ENCODE peak calls at places on chromosomes 5 and 9, in ten cellular contexts. B is A549, U is fibroblast of lung, H is AG09309, V is transverse colon, D is HFFc6, R is GM13976, E is tibial artery, Q is mesothelial cell of epicardium, T is uterus. O is an unnamed sample.

GRCh38 chr5:142292249-142292648 is 32.6 kb downstream of the SPRY4 start:
- DNase-seq in B (no peak), U (no peak), H (no peak), V (no peak), D (no peak), R (no peak), E (no peak), Q (no peak), T (no peak), O (no peak)

GRCh38 chr9:114619205-114619758 is 8.2 kb downstream of the TMEM268 start:
- DNase-seq in B (no peak), U (no peak), H (no peak), V (no peak), D (no peak), R (peak), E (no peak), Q (no peak), T (no peak), O (peak)

GRCh38 chr9:133960568-133961129 is 31.5 kb downstream of the VAV2 start:
- DNase-seq in B (no peak), U (no peak), H (no peak), V (no peak), D (no peak), R (no peak), E (no peak), Q (no peak), T (no peak), O (no peak)

GRCh38 chr5:3221432-3221831 is 374.2 kb upstream of the IRX1 start:
- DNase-seq in B (no peak), U (no peak), H (no peak), V (no peak), D (no peak), R (no peak), E (no peak), Q (no peak), T (no peak), O (no peak)

GRCh38 chr5:136081192-136081591 is 51.5 kb upstream of the SMAD5 start:
- DNase-seq in B (no peak), U (no peak), H (no peak), V (no peak), D (no peak), R (no peak), E (no peak), Q (no peak), T (no peak), O (no peak)

GRCh38 chr5:119411935-119412623 is 40.2 kb upstream of the HSD17B4 start:
- DNase-seq in B (peak), U (peak), H (no peak), V (peak), D (peak), R (peak), E (peak), Q (no peak), T (peak), O (peak)

GRCh38 chr9:87601595-87601994 is 103.9 kb downstream of the DAPK1 start:
- DNase-seq in B (no peak), U (no peak), H (no peak), V (no peak), D (no peak), R (no peak), E (no peak), Q (no peak), T (no peak), O (no peak)

GRCh38 chr5:149062371-149063016 is 368 bp downstream of the SH3TC2 start:
- DNase-seq in B (peak), U (peak), H (peak), V (peak), D (peak), R (no peak), E (no peak), Q (no peak), T (peak), O (no peak)

GRCh38 chr5:59583151-59583809 is 310.2 kb downstream of the PDE4D start:
- DNase-seq in B (no peak), U (peak), H (no peak), V (no peak), D (no peak), R (no peak), E (no peak), Q (no peak), T (no peak), O (no peak)

GRCh38 chr5:111764019-111764418 is 7.0 kb upstream of the NREP start:
- DNase-seq in B (no peak), U (no peak), H (no peak), V (no peak), D (no peak), R (no peak), E (no peak), Q (no peak), T (no peak), O (no peak)

GRCh38 chr5:98769006-98769255 is 4.5 kb upstream of the RGMB start:
- DNase-seq in B (no peak), U (no peak), H (no peak), V (peak), D (no peak), R (peak), E (no peak), Q (no peak), T (no peak), O (peak)

GRCh38 chr5:160311491-160312138 is 749 bp downstream of the CCNJL start:
- DNase-seq in B (peak), U (peak), H (no peak), V (no peak), D (no peak), R (no peak), E (no peak), Q (no peak), T (no peak), O (no peak)

GRCh38 chr9:15389636-15390035 is 33.0 kb upstream of the SNAPC3 start:
- DNase-seq in B (no peak), U (no peak), H (no peak), V (no peak), D (no peak), R (no peak), E (no peak), Q (no peak), T (no peak), O (no peak)

GRCh38 chr5:159340511-159340910 is 10.2 kb upstream of the IL12B start:
- DNase-seq in B (no peak), U (no peak), H (no peak), V (no peak), D (no peak), R (no peak), E (no peak), Q (no peak), T (no peak), O (no peak)

GRCh38 chr9:121305269-121305994 is 37.5 kb downstream of the GSN start:
- DNase-seq in B (no peak), U (no peak), H (no peak), V (peak), D (no peak), R (no peak), E (peak), Q (no peak), T (peak), O (no peak)

GRCh38 chr9:133658442-133659431 is 22.6 kb downstream of the DBH start:
- DNase-seq in B (peak), U (peak), H (no peak), V (peak), D (no peak), R (no peak), E (no peak), Q (no peak), T (peak), O (no peak)

GRCh38 chr9:93676310-93677054 is 100.1 kb downstream of the PHF2 start:
- DNase-seq in B (no peak), U (no peak), H (no peak), V (peak), D (no peak), R (no peak), E (peak), Q (no peak), T (peak), O (no peak)

GRCh38 chr5:158456756-158457155 is 597.8 kb upstream of the CLINT1 start:
- DNase-seq in B (peak), U (peak), H (peak), V (no peak), D (peak), R (peak), E (no peak), Q (no peak), T (no peak), O (no peak)

GRCh38 chr5:102753889-102754498 is 1.1 kb upstream of the PAM start:
- DNase-seq in B (no peak), U (no peak), H (no peak), V (no peak), D (no peak), R (peak), E (no peak), Q (no peak), T (no peak), O (no peak)

GRCh38 chr9:92642041-92642451 is 27.9 kb downstream of the IPPK start:
- DNase-seq in B (no peak), U (no peak), H (no peak), V (no peak), D (no peak), R (no peak), E (peak), Q (no peak), T (peak), O (no peak)

GRCh38 chr5:16673241-16673998 is 56.6 kb upstream of the RETREG1 start:
- DNase-seq in B (no peak), U (no peak), H (no peak), V (peak), D (no peak), R (no peak), E (no peak), Q (no peak), T (no peak), O (no peak)

GRCh38 chr9:2872307-2872940 is 28.5 kb upstream of the PUM3 start:
- DNase-seq in B (peak), U (peak), H (no peak), V (no peak), D (peak), R (no peak), E (no peak), Q (no peak), T (no peak), O (no peak)

GRCh38 chr9:107213561-107214028 is 69.5 kb upstream of the RAD23B start:
- DNase-seq in B (peak), U (peak), H (peak), V (no peak), D (peak), R (peak), E (no peak), Q (no peak), T (no peak), O (peak)

GRCh38 chr5:116557669-116558271 is 16.9 kb downstream of the SEMA6A start:
- DNase-seq in B (peak), U (peak), H (no peak), V (no peak), D (peak), R (peak), E (no peak), Q (no peak), T (no peak), O (no peak)
- TF ChIP-seq CTCF in B (peak), U (peak), H (peak), V (peak), D (peak), R (peak), E (peak), Q (peak), T (peak), O (peak)

GRCh38 chr9:99138424-99139284 is 33.7 kb downstream of the TGFBR1 start:
- DNase-seq in B (no peak), U (no peak), H (no peak), V (no peak), D (no peak), R (no peak), E (no peak), Q (no peak), T (no peak), O (no peak)
- TF ChIP-seq CTCF in B (no peak), U (no peak), H (no peak), V (no peak), D (no peak), R (no peak), E (no peak), Q (no peak), T (no peak), O (no peak)

GRCh38 chr9:136927343-136928261 is 16.9 kb downstream of the FBXW5 start:
- DNase-seq in B (no peak), U (peak), H (peak), V (no peak), D (no peak), R (no peak), E (no peak), Q (no peak), T (no peak), O (no peak)

GRCh38 chr9:136926749-136927148 is 17.8 kb downstream of the FBXW5 start:
- DNase-seq in B (no peak), U (no peak), H (no peak), V (no peak), D (no peak), R (no peak), E (no peak), Q (no peak), T (no peak), O (no peak)

GRCh38 chr9:136925414-136926153 is 19.0 kb downstream of the FBXW5 start:
- DNase-seq in B (no peak), U (no peak), H (no peak), V (no peak), D (no peak), R (no peak), E (peak), Q (no peak), T (no peak), O (no peak)

GRCh38 chr9:136923881-136924280 is 20.7 kb downstream of the FBXW5 start:
- DNase-seq in B (no peak), U (no peak), H (no peak), V (no peak), D (no peak), R (no peak), E (peak), Q (no peak), T (no peak), O (no peak)

GRCh38 chr9:136926154-136926704 is 18.3 kb downstream of the FBXW5 start:
- DNase-seq in B (no peak), U (no peak), H (no peak), V (no peak), D (no peak), R (no peak), E (no peak), Q (no peak), T (no peak), O (no peak)
- TF ChIP-seq CTCF in B (peak), U (no peak), H (no peak), V (no peak), D (peak), R (no peak), E (no peak), Q (no peak), T (no peak), O (no peak)

GRCh38 chr9:131347376-131348020 is 46.4 kb upstream of the PRRC2B start:
- DNase-seq in B (no peak), U (no peak), H (no peak), V (no peak), D (no peak), R (no peak), E (peak), Q (no peak), T (no peak), O (no peak)

GRCh38 chr9:131349522-131349880 is 44.4 kb upstream of the PRRC2B start:
- DNase-seq in B (no peak), U (no peak), H (no peak), V (no peak), D (no peak), R (no peak), E (no peak), Q (no peak), T (no peak), O (no peak)

GRCh38 chr9:131349881-131350563 is 43.9 kb upstream of the PRRC2B start:
- DNase-seq in B (peak), U (peak), H (no peak), V (peak), D (peak), R (peak), E (peak), Q (peak), T (peak), O (peak)

GRCh38 chr9:131346559-131346958 is 47.3 kb upstream of the PRRC2B start:
- DNase-seq in B (no peak), U (no peak), H (no peak), V (no peak), D (no peak), R (no peak), E (no peak), Q (no peak), T (no peak), O (no peak)

DNA sequence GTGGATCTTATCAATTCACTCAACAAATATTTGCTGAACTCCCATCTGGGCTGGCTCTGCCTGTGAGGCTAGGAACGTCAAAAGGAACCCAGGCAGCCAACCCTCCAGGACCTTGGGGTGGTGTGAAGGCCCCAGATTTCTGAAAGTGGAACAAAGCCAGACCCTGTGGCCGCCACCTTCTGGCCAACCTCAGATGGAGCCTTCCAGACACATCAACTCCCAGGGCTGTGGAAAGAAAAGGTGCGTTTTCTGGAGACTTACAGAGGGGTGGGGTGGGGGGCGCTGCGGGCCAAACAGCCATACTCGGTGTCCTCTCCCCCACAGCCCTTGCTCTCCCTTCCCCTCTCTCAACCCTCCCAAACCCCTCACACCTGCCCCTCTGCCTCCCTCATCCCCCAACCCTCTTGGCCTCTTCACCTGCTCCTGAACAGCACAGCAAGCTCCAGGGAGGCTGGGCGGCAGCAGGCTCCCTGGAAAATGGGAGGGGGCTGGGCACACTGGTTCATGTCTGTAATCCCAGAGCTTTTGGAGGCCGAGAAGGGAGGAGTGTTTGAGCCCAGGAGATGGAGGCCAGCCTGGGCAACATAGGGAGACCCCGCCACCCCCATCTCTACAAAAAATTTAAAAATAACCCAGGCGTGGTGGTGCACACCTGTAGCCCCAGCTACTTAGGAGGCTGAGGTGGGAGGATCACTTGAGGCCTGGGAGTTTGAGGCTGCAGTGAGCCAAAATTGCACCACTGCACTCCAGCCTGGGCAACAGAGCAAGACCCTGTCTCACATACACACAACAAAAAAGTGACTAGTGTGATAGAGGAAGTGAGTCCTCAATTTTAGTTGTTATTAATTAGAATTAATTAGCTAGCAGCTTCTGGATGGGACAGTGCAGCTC is 45.0 kb upstream of the PRRC2B start:
- DNase-seq in B (peak), U (no peak), H (no peak), V (no peak), D (no peak), R (no peak), E (no peak), Q (no peak), T (no peak), O (no peak)
- TF ChIP-seq CTCF in B (peak), U (peak), H (peak), V (no peak), D (peak), R (no peak), E (no peak), Q (no peak), T (no peak), O (no peak)

GRCh38 chr5:1127991-1128785 is 16.3 kb upstream of the SLC12A7 start:
- DNase-seq in B (no peak), U (no peak), H (no peak), V (no peak), D (no peak), R (no peak), E (no peak), Q (no peak), T (no peak), O (no peak)
- TF ChIP-seq CTCF in B (no peak), U (no peak), H (no peak), V (no peak), D (no peak), R (no peak), E (no peak), Q (no peak), T (no peak), O (no peak)

GRCh38 chr5:115815693-115816225 is 700 bp downstream of the CDO1 start:
- DNase-seq in B (no peak), U (no peak), H (no peak), V (no peak), D (no peak), R (peak), E (peak), Q (no peak), T (no peak), O (peak)

GRCh38 chr5:115813719-115814118 is 2.7 kb downstream of the CDO1 start:
- DNase-seq in B (no peak), U (peak), H (no peak), V (no peak), D (no peak), R (no peak), E (no peak), Q (no peak), T (no peak), O (no peak)

GRCh38 chr5:115816226-115817042 is at the start of gene CDO1:
- DNase-seq in B (no peak), U (peak), H (no peak), V (peak), D (no peak), R (peak), E (peak), Q (peak), T (peak), O (peak)

GRCh38 chr5:115812372-115812771 is 4.1 kb downstream of the CDO1 start:
- DNase-seq in B (no peak), U (no peak), H (no peak), V (no peak), D (no peak), R (no peak), E (no peak), Q (no peak), T (no peak), O (no peak)

DNA sequence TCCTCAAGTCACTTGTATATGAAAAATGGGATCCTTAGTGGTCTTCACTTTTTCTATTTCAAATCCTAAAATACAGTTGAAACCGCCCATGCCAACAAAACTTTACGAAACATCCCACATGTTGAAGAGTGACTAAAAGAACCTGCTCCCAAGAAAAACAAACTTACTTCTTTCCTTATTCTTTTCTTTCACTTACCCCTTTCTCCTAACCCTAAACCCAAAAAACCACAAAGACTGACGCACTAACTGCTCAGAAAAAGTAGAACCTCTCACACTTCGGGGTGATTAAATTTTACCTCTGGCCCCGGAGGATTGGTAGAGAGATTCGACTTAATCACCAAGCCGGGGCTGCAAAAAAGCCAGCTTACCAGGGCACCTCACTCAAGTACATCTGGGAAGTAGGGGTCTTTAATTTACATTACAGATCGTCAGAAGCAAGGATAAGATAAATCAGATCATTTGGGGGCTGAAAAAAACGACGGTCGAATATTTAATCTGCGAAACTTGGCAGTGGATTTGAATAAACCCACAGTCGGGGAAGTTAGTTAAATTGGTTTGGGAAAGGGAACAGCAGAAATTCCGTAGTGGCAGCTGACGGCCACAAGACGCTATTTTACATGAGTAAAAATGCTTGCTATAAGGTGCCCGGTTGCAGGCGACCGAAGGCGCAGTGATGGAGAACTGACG is 1.3 kb downstream of the CDO1 start:
- DNase-seq in B (no peak), U (peak), H (no peak), V (no peak), D (no peak), R (no peak), E (no peak), Q (no peak), T (no peak), O (no peak)
- TF ChIP-seq CTCF in B (no peak), U (no peak), H (no peak), V (no peak), D (no peak), R (no peak), E (no peak), Q (no peak), T (no peak), O (no peak)

GRCh38 chr9:89477811-89478583 is 19.9 kb downstream of the SEMA4D start:
- DNase-seq in B (no peak), U (peak), H (no peak), V (no peak), D (no peak), R (no peak), E (no peak), Q (no peak), T (peak), O (no peak)
- TF ChIP-seq CTCF in B (no peak), U (no peak), H (no peak), V (no peak), D (no peak), R (no peak), E (no peak), Q (no peak), T (no peak), O (no peak)

O was measured in GM10248.